ENCODE peak calls at places on chromosomes 16 and 17, in ten cellular contexts. Z, E, N, I, L, A, J, Y, Q and R are unnamed samples.

GRCh38 chr17:78870621-78871020 is 30.0 kb upstream of the USP36 start:
- DNase-seq in I (no peak), N (no peak), Z (no peak), A (no peak), E (no peak), L (no peak), Q (no peak), J (no peak), Y (no peak), R (no peak)

GRCh38 chr16:77213542-77214108 is 14.4 kb downstream of the SYCE1L start:
- DNase-seq in E (no peak), Q (no peak), Z (peak), Y (peak), N (peak), I (no peak), A (peak), J (no peak), L (no peak), R (peak)

GRCh38 chr17:27888072-27888471 is 5.1 kb downstream of the LYRM9 start:
- DNase-seq in E (no peak), L (no peak), J (no peak), I (no peak), Q (no peak), Y (no peak), N (no peak), Z (no peak), A (no peak), R (no peak)

GRCh38 chr17:12070561-12070960 is 49.9 kb downstream of the MAP2K4 start:
- DNase-seq in E (no peak), J (no peak), I (no peak), A (no peak), L (no peak), Z (no peak), Y (peak), Q (no peak), N (peak), R (no peak)

GRCh38 chr17:2053380-2054261 is 1.3 kb upstream of the HIC1 start:
- DNase-seq in L (peak), Y (peak), Q (peak), E (peak), J (peak), I (peak), Z (peak), A (peak), N (no peak), R (no peak)

GRCh38 chr16:67910162-67910561 is 17.1 kb downstream of the PSKH1 start:
- DNase-seq in N (no peak), Y (peak), L (peak), Z (peak), Q (no peak), A (no peak), I (no peak), J (no peak), E (no peak), R (no peak)

GRCh38 chr17:43467981-43468541 is 15.7 kb upstream of the DHX8 start:
- DNase-seq in Y (peak), I (no peak), A (no peak), E (no peak), Z (no peak), N (peak), L (no peak), Q (no peak), J (no peak), R (no peak)

GRCh38 chr17:56505154-56505756 is 88.2 kb upstream of the NOG start:
- DNase-seq in N (no peak), E (no peak), A (peak), Z (no peak), J (no peak), I (no peak), L (no peak), Y (no peak), Q (no peak), R (no peak)

GRCh38 chr17:76716146-76716833 is 5.5 kb upstream of the MXRA7 start:
- DNase-seq in Z (peak), L (no peak), Y (peak), Q (peak), J (no peak), E (no peak), A (no peak), N (peak), I (peak), R (peak)

GRCh38 chr17:82204831-82205719 is 7.6 kb downstream of the CCDC57 start:
- DNase-seq in Z (no peak), A (peak), I (no peak), Y (peak), J (no peak), E (no peak), N (no peak), Q (no peak), L (no peak), R (no peak)

DNA sequence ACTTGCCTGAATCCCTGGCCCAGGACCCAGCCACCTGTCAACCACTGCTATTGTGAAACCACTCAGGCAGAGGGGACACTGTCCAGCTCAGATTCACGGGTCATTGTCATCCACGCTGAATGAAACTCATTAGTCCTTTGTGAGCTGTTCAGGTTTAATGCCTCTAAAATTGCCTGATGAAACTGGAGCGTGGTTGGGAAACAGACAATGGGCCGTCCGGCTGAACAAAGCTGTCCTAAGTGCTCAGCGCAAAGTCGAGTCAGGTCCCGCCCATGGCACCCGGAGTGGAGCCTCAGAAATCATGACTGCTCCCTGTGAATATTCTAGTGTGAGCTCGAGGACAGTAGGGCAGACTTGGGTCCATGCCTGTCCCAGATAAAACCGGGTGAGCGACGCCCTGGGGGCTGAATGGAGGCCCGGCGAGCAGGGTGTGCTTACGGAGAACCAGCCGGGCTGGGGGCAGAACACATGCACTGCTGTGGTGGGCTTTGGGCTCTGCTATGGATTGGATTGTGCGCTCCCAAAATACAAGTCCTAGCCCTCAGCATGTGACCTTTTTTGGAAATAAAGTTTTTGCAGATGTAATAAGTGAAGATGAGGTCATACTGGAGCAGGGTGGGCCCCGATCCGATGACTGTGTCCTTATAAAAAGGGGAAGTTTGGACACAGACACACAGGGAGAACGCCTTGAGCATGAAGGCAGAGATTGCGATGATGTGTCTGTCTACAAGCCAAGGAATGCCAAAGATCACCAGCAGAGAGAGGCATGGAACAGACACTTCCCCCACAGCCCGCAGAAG is 12.9 kb upstream of the CMIP start:
- DNase-seq in A (peak), Q (no peak), Z (no peak), I (no peak), J (peak), L (no peak), E (no peak), Y (no peak), N (peak), R (no peak)
- TF ChIP-seq CTCF in A (no peak), Q (no peak), Z (no peak), I (no peak), J (no peak), L (no peak), E (no peak), Y (no peak), N (no peak), R (no peak)

DNA sequence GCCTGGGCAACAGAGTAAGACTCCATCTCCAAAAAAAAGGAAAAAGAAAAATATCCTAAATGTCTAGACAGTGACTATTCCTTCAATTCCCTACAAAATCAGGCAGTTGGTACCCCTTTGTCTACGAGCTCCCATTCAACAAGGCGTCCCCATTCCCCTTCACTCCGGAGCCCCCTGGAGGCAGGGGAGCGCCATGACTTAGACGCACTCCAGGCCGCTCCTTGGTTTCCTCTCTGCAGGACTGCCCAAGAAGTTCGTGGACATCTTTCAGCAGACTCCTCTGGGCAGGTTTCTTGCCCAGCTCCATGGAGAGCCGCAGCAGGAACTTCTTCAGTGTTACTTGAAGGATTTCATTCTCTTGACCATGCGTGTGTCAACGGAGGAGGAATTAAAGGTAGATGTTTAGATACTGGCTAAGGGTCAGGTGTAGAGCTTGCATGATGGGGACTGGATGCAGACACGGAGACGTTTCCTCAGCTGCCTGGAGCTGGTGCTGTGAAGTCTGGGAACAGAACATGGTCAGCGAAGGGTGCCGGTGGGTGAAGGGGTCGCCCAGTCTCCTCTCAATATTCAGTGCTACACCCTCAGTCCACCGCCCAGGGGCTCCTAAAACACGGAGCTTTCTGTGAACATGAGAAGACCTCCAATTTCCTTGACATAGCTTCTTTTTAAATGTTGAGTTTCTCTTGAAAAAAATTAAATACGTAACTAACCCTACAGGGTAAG is 53.3 kb upstream of the ENDOV start:
- DNase-seq in Q (no peak), Z (peak), E (peak), A (peak), Y (peak), L (no peak), J (no peak), I (no peak), N (no peak), R (no peak)
- TF ChIP-seq CTCF in Q (peak), Z (peak), E (peak), A (peak), Y (peak), L (peak), J (peak), I (peak), N (peak), R (no peak)

GRCh38 chr16:21580807-21581206 is 18.6 kb upstream of the METTL9 start:
- DNase-seq in Z (no peak), A (no peak), L (no peak), Y (no peak), I (no peak), J (no peak), N (no peak), Q (no peak), E (no peak), R (no peak)
- TF ChIP-seq CTCF in Z (no peak), A (no peak), L (no peak), Y (no peak), I (no peak), J (no peak), N (no peak), Q (no peak), E (no peak), R (no peak)

GRCh38 chr17:36943250-36944220 is 5.2 kb upstream of the AATF start:
- DNase-seq in L (no peak), Q (no peak), N (no peak), Z (no peak), A (no peak), Y (no peak), J (no peak), I (no peak), E (peak), R (no peak)

GRCh38 chr17:36946726-36947091 is 2.0 kb upstream of the AATF start:
- DNase-seq in Y (no peak), N (no peak), J (no peak), Z (no peak), Q (no peak), E (no peak), L (no peak), A (no peak), I (no peak), R (no peak)

GRCh38 chr17:36944488-36945040 is 4.2 kb upstream of the AATF start:
- DNase-seq in A (no peak), Q (no peak), N (no peak), Z (no peak), Y (no peak), I (no peak), L (no peak), J (no peak), E (no peak), R (no peak)

GRCh38 chr17:36945959-36946725 is 2.6 kb upstream of the AATF start:
- DNase-seq in Z (no peak), Q (no peak), E (peak), L (no peak), J (no peak), N (no peak), A (no peak), Y (no peak), I (no peak), R (no peak)

GRCh38 chr17:36945160-36945559 is 3.6 kb upstream of the AATF start:
- DNase-seq in J (no peak), I (no peak), Y (no peak), Q (no peak), Z (no peak), N (no peak), E (no peak), L (no peak), A (no peak), R (no peak)
- TF ChIP-seq CTCF in J (no peak), I (no peak), Y (no peak), Q (no peak), Z (no peak), N (no peak), E (no peak), L (no peak), A (no peak), R (no peak)

DNA sequence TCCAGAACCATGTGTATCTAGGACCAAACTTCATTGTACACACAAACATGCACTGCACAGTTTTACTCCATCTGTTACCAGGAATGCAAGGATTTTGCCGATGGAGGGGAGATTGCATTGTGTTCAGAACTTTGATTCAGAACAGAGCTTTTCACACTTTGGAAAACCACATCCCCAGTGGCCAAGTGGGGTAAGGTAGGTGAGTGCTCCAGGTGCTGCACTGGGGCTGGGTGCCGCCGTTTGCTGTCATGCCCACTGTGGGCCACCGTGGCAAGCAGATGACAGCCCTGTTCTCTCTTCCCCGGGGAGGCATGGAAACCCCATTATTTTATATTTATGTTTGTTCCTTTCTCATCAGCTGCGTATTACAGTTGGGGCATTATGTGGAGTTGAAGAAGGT is 29.3 kb upstream of the JPH3 start:
- DNase-seq in N (no peak), J (no peak), A (no peak), I (no peak), Y (no peak), L (no peak), Z (no peak), E (no peak), Q (no peak), R (no peak)
- TF ChIP-seq CTCF in N (no peak), J (no peak), A (no peak), I (no peak), Y (no peak), L (no peak), Z (no peak), E (peak), Q (no peak), R (no peak)

GRCh38 chr17:29504711-29505110 is 62.1 kb downstream of the ABHD15 start:
- DNase-seq in J (no peak), Q (no peak), N (no peak), I (no peak), E (no peak), Y (peak), Z (no peak), A (no peak), L (no peak), R (no peak)
- TF ChIP-seq CTCF in J (no peak), Q (no peak), N (no peak), I (no peak), E (no peak), Y (no peak), Z (no peak), A (no peak), L (no peak), R (no peak)

GRCh38 chr16:30527635-30528178 is 1.3 kb upstream of the ZNF768 start:
- DNase-seq in N (no peak), Y (peak), L (peak), Q (no peak), Z (no peak), J (peak), E (no peak), A (no peak), I (no peak), R (no peak)

GRCh38 chr16:30526137-30526822 is at the start of gene ZNF768:
- DNase-seq in Z (peak), I (peak), A (peak), J (peak), E (peak), Y (peak), L (peak), Q (no peak), N (no peak), R (no peak)

GRCh38 chr16:30528799-30529457 is 2.6 kb upstream of the ZNF768 start:
- DNase-seq in I (no peak), J (no peak), N (no peak), Y (no peak), E (no peak), L (no peak), Z (no peak), Q (no peak), A (no peak), R (no peak)

GRCh38 chr16:30525844-30526136 is 576 bp downstream of the ZNF768 start:
- DNase-seq in Z (no peak), Y (peak), I (no peak), J (no peak), A (no peak), Q (no peak), L (no peak), N (no peak), E (no peak), R (no peak)

GRCh38 chr16:30526823-30527634 is 663 bp upstream of the ZNF768 start:
- DNase-seq in A (peak), J (peak), L (peak), I (peak), Z (peak), N (peak), E (peak), Q (peak), Y (peak), R (peak)
- TF ChIP-seq CTCF in A (peak), J (peak), L (peak), I (peak), Z (peak), N (peak), E (no peak), Q (peak), Y (peak), R (no peak)

GRCh38 chr17:68762911-68763310 is 161.7 kb upstream of the FAM20A start:
- DNase-seq in J (no peak), N (no peak), E (no peak), Q (no peak), A (no peak), I (no peak), Y (no peak), Z (no peak), L (no peak), R (no peak)

GRCh38 chr17:68766640-68767039 is 165.5 kb upstream of the FAM20A start:
- DNase-seq in A (no peak), E (no peak), Y (no peak), Z (no peak), N (no peak), I (no peak), J (no peak), L (no peak), Q (no peak), R (no peak)

GRCh38 chr17:68759343-68760140 is 158.4 kb upstream of the FAM20A start:
- DNase-seq in J (peak), Y (peak), A (peak), E (peak), L (no peak), I (peak), Z (peak), Q (peak), N (peak), R (peak)

GRCh38 chr17:68760141-68760475 is 158.9 kb upstream of the FAM20A start:
- DNase-seq in Z (no peak), N (no peak), A (no peak), E (no peak), L (no peak), J (no peak), I (no peak), Y (no peak), Q (no peak), R (no peak)

GRCh38 chr17:68763551-68763950 is 162.4 kb upstream of the FAM20A start:
- DNase-seq in J (no peak), E (no peak), Z (no peak), I (no peak), A (no peak), N (no peak), L (no peak), Y (no peak), Q (no peak), R (no peak)
- TF ChIP-seq CTCF in J (no peak), E (no peak), Z (no peak), I (no peak), A (no peak), N (no peak), L (no peak), Y (no peak), Q (no peak), R (no peak)

GRCh38 chr16:83418565-83418964 is 389.2 kb upstream of the HSBP1 start:
- DNase-seq in A (no peak), I (no peak), E (no peak), Z (no peak), L (no peak), J (no peak), Q (no peak), N (no peak), Y (no peak), R (no peak)
- TF ChIP-seq CTCF in A (no peak), I (no peak), E (peak), Z (no peak), L (no peak), J (no peak), Q (no peak), N (no peak), Y (peak), R (no peak)